ENCODE peak calls at places on chromosome 4, in eight cellular contexts. H is T-helper 2 cell; L is suprapubic skin; F is Right ventricle myocardium superior; A is NK-92 treated with Interleukin-12 subunit alpha and Interleukin-12 subunit beta, amount 100 ng/mL, for 24 hours; G is activated gamma-delta T cell; I is left colon; T is H4. B is an unnamed sample.

GRCh38 chr4:107366900-107367299 is 330.8 kb upstream of the DKK2 start:
- DNase-seq in H (no peak), L (no peak), G (no peak), T (no peak), A (no peak), F (no peak), I (no peak), B (no peak)

GRCh38 chr4:150782311-150782710 is 200.4 kb downstream of the MAB21L2 start:
- DNase-seq in L (no peak), F (no peak), H (no peak), I (no peak), G (no peak), A (no peak), T (peak), B (no peak)

GRCh38 chr4:118776166-118776954 is 59.6 kb downstream of the SEC24D start:
- DNase-seq in G (no peak), L (no peak), I (no peak), H (no peak), T (no peak), F (no peak), A (no peak), B (no peak)

GRCh38 chr4:64539234-64539849 is 130.1 kb upstream of the TECRL start:
- DNase-seq in A (peak), G (no peak), F (no peak), I (no peak), L (no peak), T (peak), H (no peak), B (no peak)

GRCh38 chr4:145909331-145909730 is 29.3 kb downstream of the ZNF827 start:
- DNase-seq in H (no peak), I (peak), G (no peak), T (no peak), A (no peak), F (peak), L (no peak), B (no peak)

GRCh38 chr4:44235897-44236296 is 212.7 kb downstream of the KCTD8 start:
- DNase-seq in A (no peak), H (no peak), F (no peak), G (no peak), I (no peak), T (no peak), L (no peak), B (no peak)

GRCh38 chr4:153271820-153272219 is 67.6 kb downstream of the TRIM2 start:
- DNase-seq in I (no peak), G (no peak), T (no peak), H (no peak), A (no peak), L (no peak), F (no peak), B (no peak)

GRCh38 chr4:36255575-36255974 is 11.3 kb upstream of the ARAP2 start:
- DNase-seq in G (no peak), F (no peak), I (no peak), T (no peak), A (peak), L (no peak), H (no peak), B (peak)

GRCh38 chr4:7101692-7102515 is 34.0 kb upstream of the GRPEL1 start:
- DNase-seq in H (no peak), F (peak), G (no peak), T (peak), L (peak), I (peak), A (no peak), B (peak)

GRCh38 chr4:4981427-4981826 is 37.8 kb downstream of the CYTL1 start:
- DNase-seq in I (no peak), A (no peak), F (no peak), H (no peak), L (no peak), G (no peak), T (no peak), B (no peak)

GRCh38 chr4:101349346-101350064 is 2.2 kb upstream of the PPP3CA start:
- DNase-seq in H (no peak), T (peak), G (no peak), A (no peak), I (peak), F (peak), L (no peak), B (no peak)

GRCh38 chr4:176290520-176290919 is 21.5 kb upstream of the ASB5 start:
- DNase-seq in T (no peak), H (no peak), L (no peak), I (no peak), F (no peak), A (no peak), G (no peak), B (no peak)

GRCh38 chr4:151541438-151542071 is 132.6 kb downstream of the FHIP1A start:
- DNase-seq in H (no peak), T (peak), F (no peak), G (no peak), L (no peak), A (no peak), I (no peak), B (no peak)

GRCh38 chr4:77073106-77073858 is 2.5 kb downstream of the CCNI start:
- DNase-seq in H (no peak), G (no peak), I (no peak), T (no peak), F (no peak), L (no peak), A (no peak), B (no peak)

GRCh38 chr4:13694256-13694655 is 66.7 kb upstream of the BOD1L1 start:
- DNase-seq in I (no peak), G (no peak), L (no peak), T (no peak), F (no peak), H (no peak), A (no peak), B (no peak)

GRCh38 chr4:142824368-142824767 is 21.7 kb downstream of the INPP4B start:
- DNase-seq in G (no peak), L (no peak), F (no peak), I (no peak), A (no peak), H (no peak), T (no peak), B (no peak)

GRCh38 chr4:165630671-165631070 is 242.4 kb upstream of the TLL1 start:
- DNase-seq in L (no peak), G (no peak), A (no peak), T (no peak), F (no peak), I (no peak), H (no peak), B (no peak)

GRCh38 chr4:54152846-54153600 is 53.1 kb downstream of the GSX2 start:
- DNase-seq in F (no peak), G (no peak), T (peak), L (no peak), I (no peak), A (no peak), H (no peak), B (no peak)

GRCh38 chr4:113636877-113637276 is 124.7 kb downstream of the CAMK2D start:
- DNase-seq in A (no peak), T (peak), I (no peak), G (no peak), L (no peak), H (no peak), F (no peak), B (peak)

GRCh38 chr4:159950707-159951106 is 847.8 kb downstream of the RAPGEF2 start:
- DNase-seq in T (no peak), G (no peak), A (no peak), I (no peak), F (no peak), L (no peak), H (no peak), B (no peak)

GRCh38 chr4:82594466-82594865 is 32.7 kb upstream of the TMEM150C start:
- DNase-seq in I (no peak), G (no peak), T (no peak), H (no peak), F (no peak), A (no peak), L (no peak), B (no peak)

GRCh38 chr4:187685247-187685646 is 310.3 kb upstream of the ZFP42 start:
- DNase-seq in L (no peak), I (no peak), F (no peak), H (no peak), T (no peak), G (no peak), A (no peak), B (no peak)

GRCh38 chr4:170035231-170035630 is 9.0 kb upstream of the MFAP3L start:
- DNase-seq in T (no peak), A (no peak), I (no peak), H (no peak), L (no peak), G (no peak), F (no peak), B (no peak)

GRCh38 chr4:125140966-125141495 is 173.7 kb upstream of the FAT4 start:
- DNase-seq in H (no peak), I (no peak), L (no peak), F (no peak), G (no peak), T (no peak), A (no peak), B (no peak)

GRCh38 chr4:7313361-7313811 is 121.0 kb downstream of the SORCS2 start:
- DNase-seq in F (peak), L (no peak), H (no peak), A (no peak), G (no peak), I (no peak), T (no peak), B (no peak)

GRCh38 chr4:156981262-156981661 is 9.7 kb upstream of the PDGFC start:
- DNase-seq in I (no peak), G (no peak), F (no peak), T (no peak), A (no peak), H (no peak), L (no peak), B (no peak)

GRCh38 chr4:182555997-182556418 is 312.8 kb downstream of the TENM3 start:
- DNase-seq in G (no peak), A (no peak), L (no peak), F (no peak), T (peak), I (no peak), H (no peak), B (no peak)

GRCh38 chr4:169567916-169568315 is 44.5 kb downstream of the NEK1 start:
- DNase-seq in I (no peak), F (no peak), T (no peak), L (no peak), H (no peak), G (no peak), A (no peak), B (no peak)

GRCh38 chr4:123418486-123418931 is 21.9 kb downstream of the SPRY1 start:
- DNase-seq in L (no peak), A (peak), I (no peak), F (no peak), G (no peak), T (peak), H (no peak), B (no peak)

GRCh38 chr4:18917689-18918088 is 896.1 kb upstream of the LCORL start:
- DNase-seq in F (no peak), H (no peak), L (no peak), A (no peak), I (no peak), G (no peak), T (no peak), B (no peak)

GRCh38 chr4:67035501-67035900 is 509.8 kb downstream of the CENPC start:
- DNase-seq in L (no peak), H (no peak), A (no peak), T (peak), G (no peak), F (no peak), I (no peak), B (no peak)

GRCh38 chr4:184805462-184806245 is 20.1 kb downstream of the ACSL1 start:
- DNase-seq in H (no peak), T (peak), A (no peak), G (no peak), L (peak), F (peak), I (peak), B (no peak)

GRCh38 chr4:72743078-72743477 is 174.1 kb upstream of the ADAMTS3 start:
- DNase-seq in I (no peak), H (no peak), T (no peak), G (no peak), F (no peak), A (no peak), L (no peak), B (no peak)

GRCh38 chr4:31089815-31090214 is 369.6 kb downstream of the PCDH7 start:
- DNase-seq in A (no peak), I (no peak), F (no peak), L (no peak), G (no peak), H (no peak), T (peak), B (no peak)

GRCh38 chr4:54014761-54015160 is 49.6 kb downstream of the CHIC2 start:
- DNase-seq in L (no peak), H (no peak), F (no peak), A (no peak), G (no peak), I (no peak), T (no peak), B (no peak)

B was measured in stimulated activated naive CD4-positive, alpha-beta T cell.